ENCODE peak calls at places on chromosomes 1 and 21, in ten cellular contexts. V, Q, E, J, U, C, X, M, H and W are unnamed samples.

GRCh38 chr1:903721-904270 is 19.9 kb upstream of the SAMD11 start:
- DNase-seq in U (no peak), E (no peak), Q (no peak), X (no peak), H (no peak), J (no peak), V (peak), C (no peak), M (no peak), W (no peak)

GRCh38 chr1:39902121-39902807 is 547 bp upstream of the MYCL start:
- DNase-seq in J (peak), Q (peak), E (peak), V (peak), U (peak), X (no peak), H (no peak), M (peak), C (peak), W (peak)

GRCh38 chr1:183551924-183552323 is 38.3 kb downstream of the NCF2 start:
- DNase-seq in U (no peak), H (no peak), Q (no peak), M (no peak), V (no peak), J (no peak), X (no peak), C (no peak), E (no peak), W (no peak)

GRCh38 chr1:201990427-201990826 is 8.0 kb downstream of the RNPEP start:
- DNase-seq in J (no peak), V (no peak), C (no peak), H (no peak), E (peak), M (no peak), X (no peak), U (peak), Q (no peak), W (no peak)

GRCh38 chr1:89607888-89608626 is 24.9 kb upstream of the LRRC8C start:
- DNase-seq in C (no peak), U (no peak), V (no peak), E (no peak), Q (peak), H (no peak), X (no peak), J (peak), M (peak), W (peak)

GRCh38 chr21:28516011-28516410 is 476.7 kb downstream of the LTN1 start:
- DNase-seq in U (no peak), X (no peak), J (no peak), C (no peak), V (no peak), M (no peak), E (no peak), H (no peak), Q (no peak), W (no peak)

GRCh38 chr1:192763243-192763642 is 45.6 kb upstream of the RGS2 start:
- DNase-seq in C (no peak), H (no peak), U (no peak), Q (no peak), V (no peak), M (no peak), E (no peak), J (no peak), X (peak), W (no peak)

GRCh38 chr1:100861379-100861778 is 33.3 kb downstream of the EXTL2 start:
- DNase-seq in Q (no peak), C (no peak), H (no peak), E (no peak), V (no peak), J (no peak), U (no peak), X (peak), M (no peak), W (no peak)

GRCh38 chr1:29743931-29744330 is 507.6 kb downstream of the PTPRU start:
- DNase-seq in E (no peak), U (no peak), H (no peak), M (no peak), C (no peak), J (no peak), X (no peak), V (no peak), Q (no peak), W (no peak)